ENCODE peak calls at places on chromosomes 1 and 21, in nine cellular contexts. R is neural progenitor cell, Z is AG04450, E is mammary epithelial cell, S is ascending aorta, M is heart right ventricle, P is OCI-LY7, U is SK-N-SH, J is sigmoid colon. O is an unnamed sample.

GRCh38 chr1:156119503-156120209 is 5.1 kb downstream of the LMNA start:
- DNase-seq in R (no peak), Z (no peak), E (peak; percentile 74), S (peak; percentile 69), M (no peak), P (peak; percentile 21), U (no peak), J (peak; percentile 86), O (no peak)

GRCh38 chr1:85502625-85503083 is 37.7 kb upstream of the DDAH1 start:
- DNase-seq in R (peak; percentile 69), Z (peak; percentile 59), E (peak; percentile 48), S (peak; percentile 64), M (no peak), P (peak; percentile 1), U (peak; percentile 48), J (peak; percentile 73), O (no peak)

GRCh38 chr1:220398238-220398637 is 126.0 kb upstream of the RAB3GAP2 start:
- DNase-seq in R (no peak), Z (no peak), E (no peak), S (no peak), M (no peak), P (no peak), U (no peak), J (no peak), O (no peak)

GRCh38 chr1:176854725-176855433 is 309.6 kb downstream of the ASTN1 start:
- DNase-seq in R (no peak), Z (no peak), E (no peak), S (no peak), M (no peak), P (no peak), U (no peak), J (no peak), O (no peak)

GRCh38 chr1:117611894-117612481 is 6.1 kb downstream of the TENT5C start:
- DNase-seq in R (no peak), Z (no peak), E (no peak), S (peak; percentile 43), M (no peak), P (no peak), U (no peak), J (no peak), O (no peak)

GRCh38 chr1:147625274-147625986 is 44.9 kb downstream of the ACP6 start:
- DNase-seq in R (no peak), Z (no peak), E (no peak), S (no peak), M (no peak), P (no peak), U (no peak), J (no peak), O (no peak)

GRCh38 chr1:245154429-245155185 is at the start of gene KIF26B:
- DNase-seq in R (peak; percentile 65), Z (no peak), E (peak; percentile 67), S (no peak), M (peak; percentile 33), P (no peak), U (peak; percentile 87), J (no peak), O (no peak)

GRCh38 chr1:100322436-100323211 is 29.7 kb upstream of the CDC14A start:
- DNase-seq in R (no peak), Z (no peak), E (peak; percentile 30), S (no peak), M (no peak), P (no peak), U (no peak), J (no peak), O (no peak)

GRCh38 chr1:215321802-215322201 is 239.3 kb downstream of the KCNK2 start:
- DNase-seq in R (no peak), Z (no peak), E (peak; percentile 8), S (no peak), M (no peak), P (no peak), U (no peak), J (no peak), O (no peak)

GRCh38 chr1:34924759-34925555 is 4.5 kb downstream of the DLGAP3 start:
- DNase-seq in R (peak; percentile 90), Z (peak; percentile 20), E (peak; percentile 45), S (peak; percentile 70), M (peak; percentile 64), P (peak; percentile 20), U (no peak), J (no peak), O (no peak)

GRCh38 chr1:89523597-89524368 is 846 bp upstream of the LRRC8B start:
- DNase-seq in R (peak; percentile 85), Z (no peak), E (no peak), S (peak; percentile 70), M (no peak), P (peak; percentile 44), U (peak; percentile 74), J (no peak), O (no peak)

GRCh38 chr21:35585878-35586277 is 474.4 kb downstream of the SETD4 start:
- DNase-seq in R (no peak), Z (no peak), E (no peak), S (no peak), M (no peak), P (no peak), U (no peak), J (no peak), O (no peak)

GRCh38 chr1:2466834-2467554 is 9.1 kb upstream of the PLCH2 start:
- DNase-seq in R (peak; percentile 77), Z (no peak), E (no peak), S (no peak), M (no peak), P (peak; percentile 45), U (peak; percentile 91), J (no peak), O (no peak)

GRCh38 chr1:180924939-180925338 is 12.2 kb downstream of the KIAA1614 start:
- DNase-seq in R (no peak), Z (no peak), E (no peak), S (no peak), M (peak; percentile 0), P (no peak), U (no peak), J (no peak), O (no peak)

GRCh38 chr1:93537404-93537803 is 89.5 kb downstream of the FNBP1L start:
- DNase-seq in R (no peak), Z (no peak), E (no peak), S (no peak), M (no peak), P (no peak), U (no peak), J (no peak), O (no peak)

GRCh38 chr1:47187226-47187925 is 2.5 kb downstream of the PDZK1IP1 start:
- DNase-seq in R (no peak), Z (no peak), E (no peak), S (peak; percentile 49), M (no peak), P (no peak), U (no peak), J (no peak), O (peak; percentile 53)

GRCh38 chr1:20466231-20466630 is 19.8 kb downstream of the CAMK2N1 start:
- DNase-seq in R (no peak), Z (no peak), E (no peak), S (no peak), M (no peak), P (no peak), U (no peak), J (no peak), O (no peak)

GRCh38 chr1:20472121-20472520 is 13.9 kb downstream of the CAMK2N1 start:
- DNase-seq in R (no peak), Z (no peak), E (no peak), S (no peak), M (no peak), P (no peak), U (no peak), J (no peak), O (no peak)

GRCh38 chr1:20472860-20473711 is 12.9 kb downstream of the CAMK2N1 start:
- DNase-seq in R (peak; percentile 92), Z (no peak), E (no peak), S (no peak), M (peak; percentile 69), P (peak; percentile 55), U (peak; percentile 78), J (peak; percentile 80), O (no peak)

GRCh38 chr1:20470174-20470573 is 15.8 kb downstream of the CAMK2N1 start:
- DNase-seq in R (no peak), Z (no peak), E (no peak), S (no peak), M (no peak), P (no peak), U (peak; percentile 68), J (no peak), O (no peak)

GRCh38 chr1:20469406-20470076 is 16.5 kb downstream of the CAMK2N1 start:
- DNase-seq in R (no peak), Z (no peak), E (no peak), S (no peak), M (no peak), P (no peak), U (no peak), J (no peak), O (no peak)
- TF ChIP-seq CTCF in R (no peak), Z (no peak), E (peak; percentile 3), S (no peak), M (no peak), P (peak; percentile 42), U (peak; percentile 26), J (no peak), O (no peak)

GRCh38 chr1:26038477-26038876 is 7.4 kb downstream of the SLC30A2 start:
- DNase-seq in R (no peak), Z (no peak), E (no peak), S (no peak), M (no peak), P (no peak), U (no peak), J (no peak), O (no peak)
- H3K9me3 ChIP-seq in R (no peaks in the 10 kb centered on the region), Z (peaks cover 3% of the 10 kb centered on the region), E (no peaks in the 10 kb centered on the region), S (no peaks in the 10 kb centered on the region), M (no peaks in the 10 kb centered on the region), P (no peaks in the 10 kb centered on the region), U (no peaks in the 10 kb centered on the region), J (no peaks in the 10 kb centered on the region), O (no peaks in the 10 kb centered on the region)

DNA sequence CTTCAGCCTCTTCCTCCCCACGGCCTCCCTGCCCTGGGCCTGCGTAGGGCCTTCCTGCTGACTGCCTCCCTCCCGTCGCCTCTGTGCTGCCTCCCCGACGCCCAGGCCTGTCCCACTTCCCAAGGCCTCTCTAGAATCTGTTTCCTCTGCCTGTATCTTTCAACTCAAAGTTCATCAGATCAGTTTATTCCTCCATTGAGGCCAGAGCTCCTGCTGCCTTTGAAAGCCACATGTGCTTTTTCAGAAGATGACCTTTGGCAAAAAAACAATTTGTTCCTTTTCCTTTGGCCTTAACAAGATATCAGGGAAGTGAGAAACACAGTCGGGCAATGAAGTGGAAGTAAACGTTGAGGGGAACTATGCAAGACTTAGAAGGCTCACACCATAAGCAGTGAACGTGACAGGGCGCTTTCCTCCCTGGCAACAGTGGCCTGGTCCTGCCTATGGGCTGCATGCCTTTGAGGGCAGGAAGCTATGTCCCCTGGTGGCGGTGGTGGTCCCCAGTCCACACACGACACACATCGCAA is 85.9 kb downstream of the PSMG1 start:
- DNase-seq in R (no peak), Z (no peak), E (no peak), S (no peak), M (no peak), P (no peak), U (peak; percentile 47), J (no peak), O (no peak)
- H3K27ac ChIP-seq in R (no peak overlapping the region), Z (no peak overlapping the region), E (no peak overlapping the region), S (no peak overlapping the region), M (peak overlapping the region; percentile 10), P (no peak overlapping the region), U (peak overlapping the region; percentile 71), J (peak overlapping the region; percentile 48), O (no peak overlapping the region)

DNA sequence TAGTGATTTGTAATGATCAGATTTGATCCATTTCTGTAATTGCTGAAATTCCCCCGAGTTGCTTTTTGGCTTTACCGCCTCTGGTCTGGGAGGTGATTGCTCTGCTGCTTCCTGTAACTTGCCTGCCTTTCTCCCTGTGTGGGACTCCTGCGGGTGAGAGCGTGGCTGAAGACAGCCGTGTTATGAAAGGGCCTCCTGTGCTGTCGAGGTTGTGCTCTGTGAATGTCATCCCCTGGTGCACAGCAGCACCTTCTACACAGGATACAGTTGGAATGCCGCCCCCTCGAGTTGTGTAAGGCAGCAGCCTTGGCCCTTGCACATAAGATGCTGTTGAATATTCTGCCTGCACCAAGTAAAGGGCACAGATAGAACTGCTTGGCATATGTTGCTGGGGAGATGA is 5.9 kb downstream of the SOD1 start:
- DNase-seq in R (no peak), Z (no peak), E (peak; percentile 20), S (no peak), M (no peak), P (no peak), U (no peak), J (no peak), O (no peak)
- TF ChIP-seq CTCF in R (no peak), Z (no peak), E (no peak), S (no peak), M (no peak), P (no peak), U (no peak), J (no peak), O (no peak)

O was measured in RWPE2.